ENCODE peak calls at places on chromosomes 5 and 9, in six cellular contexts. W is cardiac muscle cell, A is GM12865, O is coronary artery, D is thoracic aorta, Y is AG09309. Z is an unnamed sample.
A peak's percentile ranks its signal among the peaks of the same experiment; 100 is the strongest.

GRCh38 chr9:91534374-91534773 is 110.7 kb upstream of the NFIL3 start:
- DNase-seq in O (no peak), W (no peak), A (no peak), D (no peak), Y (no peak), Z (no peak)

GRCh38 chr9:3762076-3762475 is 236.3 kb upstream of the RFX3 start:
- DNase-seq in W (no peak), A (no peak), D (no peak), Y (no peak), O (no peak), Z (no peak)

GRCh38 chr9:92759990-92760893 is 4.4 kb downstream of the BICD2 start:
- DNase-seq in A (no peak), W (no peak), O (no peak), D (peak; percentile 33), Y (no peak), Z (no peak)

GRCh38 chr5:431001-431710 is 11.8 kb upstream of the EXOC3 start:
- DNase-seq in A (peak; percentile 75), Y (no peak), W (peak; percentile 52), D (no peak), O (peak; percentile 71), Z (no peak)

GRCh38 chr9:93598647-93599241 is 22.4 kb downstream of the PHF2 start:
- DNase-seq in O (peak; percentile 68), A (no peak), D (no peak), W (no peak), Y (no peak), Z (no peak)

GRCh38 chr9:134570726-134571325 is 70.8 kb upstream of the COL5A1 start:
- DNase-seq in Y (no peak), W (no peak), D (no peak), A (no peak), O (peak; percentile 56), Z (peak; percentile 58)

GRCh38 chr5:128844354-128844923 is 120.8 kb upstream of the SLC27A6 start:
- DNase-seq in D (no peak), W (peak; percentile 53), O (no peak), A (no peak), Y (no peak), Z (no peak)

GRCh38 chr5:40634593-40634992 is 45.1 kb upstream of the PTGER4 start:
- DNase-seq in A (no peak), O (no peak), W (no peak), D (no peak), Y (no peak), Z (no peak)

GRCh38 chr5:78518365-78519197 is 130.0 kb downstream of the LHFPL2 start:
- DNase-seq in O (peak; percentile 84), W (peak; percentile 78), Y (no peak), D (peak; percentile 69), A (no peak), Z (no peak)

GRCh38 chr5:97968346-97968745 is 785.3 kb upstream of the RIOK2 start:
- DNase-seq in Y (no peak), A (no peak), W (no peak), D (no peak), O (no peak), Z (no peak)

GRCh38 chr5:172213126-172213525 is 19.2 kb downstream of the EFCAB9 start:
- DNase-seq in D (no peak), Y (no peak), O (no peak), W (no peak), A (no peak), Z (no peak)

GRCh38 chr5:66164044-66164790 is 20.1 kb downstream of the SREK1 start:
- DNase-seq in W (peak; percentile 31), A (no peak), O (no peak), D (no peak), Y (peak; percentile 59), Z (no peak)

GRCh38 chr9:35271637-35272036 is 109.8 kb downstream of the UNC13B start:
- DNase-seq in D (no peak), Y (no peak), W (no peak), O (no peak), A (peak; percentile 31), Z (no peak)

GRCh38 chr5:120139039-120139438 is 325.1 kb upstream of the PRR16 start:
- DNase-seq in W (peak; percentile 98), O (no peak), A (no peak), Y (peak; percentile 93), D (no peak), Z (no peak)

GRCh38 chr9:26524225-26524624 is 368.4 kb downstream of the CAAP1 start:
- DNase-seq in W (no peak), O (no peak), D (peak; percentile 32), A (no peak), Y (no peak), Z (no peak)

GRCh38 chr9:127741831-127742434 is 6.8 kb upstream of the TOR2A start:
- DNase-seq in O (no peak), A (no peak), D (no peak), W (no peak), Y (no peak), Z (no peak)

GRCh38 chr9:136829981-136830885 is 12.0 kb upstream of the AJM1 start:
- DNase-seq in D (no peak), O (no peak), A (no peak), W (no peak), Y (no peak), Z (no peak)

GRCh38 chr5:131417240-131417869 is 153.5 kb downstream of the CDC42SE2 start:
- DNase-seq in A (peak; percentile 83), D (no peak), W (peak; percentile 85), Y (peak; percentile 40), O (no peak), Z (peak; percentile 78)

GRCh38 chr5:146539973-146540372 is 24.0 kb upstream of the GPR151 start:
- DNase-seq in Y (no peak), A (no peak), W (no peak), D (no peak), O (no peak), Z (no peak)

GRCh38 chr5:1564182-1564748 is 40.5 kb upstream of the LPCAT1 start:
- DNase-seq in Y (no peak), W (peak; percentile 56), A (no peak), D (no peak), O (no peak), Z (no peak)

GRCh38 chr5:139019880-139020279 is 144.7 kb upstream of the LRRTM2 start:
- DNase-seq in A (no peak), D (no peak), W (peak; percentile 95), Y (no peak), O (no peak), Z (no peak)

GRCh38 chr9:130715270-130716077 is 21.9 kb downstream of the EXOSC2 start:
- DNase-seq in W (no peak), Y (no peak), D (no peak), A (no peak), O (no peak), Z (no peak)

GRCh38 chr9:3868012-3868411 is 342.2 kb upstream of the RFX3 start:
- DNase-seq in A (peak; percentile 65), D (no peak), O (no peak), Y (no peak), W (no peak), Z (no peak)

GRCh38 chr9:69307446-69308216 is 17.4 kb upstream of the ENTREP1 start:
- DNase-seq in D (no peak), O (no peak), W (peak; percentile 76), A (no peak), Y (peak; percentile 14), Z (no peak)

DNA sequence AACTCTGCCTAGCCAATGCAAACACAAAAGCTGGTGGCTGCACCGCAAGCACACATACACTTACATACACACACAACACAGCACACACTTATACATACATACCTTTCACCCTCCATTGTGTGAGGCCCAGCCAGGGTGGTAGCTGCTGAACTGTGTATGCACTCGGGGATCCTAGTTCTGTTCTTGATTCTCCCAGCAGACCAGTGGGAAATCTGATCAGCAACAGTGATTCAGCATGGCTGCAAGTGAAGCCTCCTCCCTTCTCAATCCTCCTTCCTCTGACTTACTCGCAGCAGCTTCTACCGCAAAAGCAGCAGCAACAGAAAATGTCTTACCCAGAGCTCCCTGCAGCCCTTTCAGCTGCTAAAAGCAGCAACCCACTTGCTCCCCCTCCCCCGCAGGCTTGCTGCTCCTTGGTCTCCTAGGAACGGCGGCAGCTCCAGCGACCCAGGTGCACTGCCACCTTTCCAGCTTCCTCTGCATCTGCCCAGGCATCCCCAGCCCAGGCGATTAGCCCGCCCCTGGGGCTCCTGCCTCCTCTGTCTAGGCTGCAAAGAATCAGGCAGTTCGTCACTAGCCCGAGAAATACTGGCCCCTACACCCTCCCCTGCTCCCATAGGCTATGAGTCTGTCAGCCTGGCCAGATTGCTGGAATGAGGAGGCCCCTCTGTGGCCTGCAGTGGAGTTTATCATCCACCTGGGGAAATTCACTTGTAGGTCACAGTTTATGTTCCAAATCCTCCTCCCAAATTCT is at the start of gene KLHL3:
- DNase-seq in D (no peak), A (peak; percentile 45), O (peak; percentile 78), W (peak; percentile 70), Y (no peak), Z (peak; percentile 73)
- TF ChIP-seq CTCF in D (no peak), A (no peak), O (no peak), W (no peak), Y (no peak), Z (peak; percentile 46)

DNA sequence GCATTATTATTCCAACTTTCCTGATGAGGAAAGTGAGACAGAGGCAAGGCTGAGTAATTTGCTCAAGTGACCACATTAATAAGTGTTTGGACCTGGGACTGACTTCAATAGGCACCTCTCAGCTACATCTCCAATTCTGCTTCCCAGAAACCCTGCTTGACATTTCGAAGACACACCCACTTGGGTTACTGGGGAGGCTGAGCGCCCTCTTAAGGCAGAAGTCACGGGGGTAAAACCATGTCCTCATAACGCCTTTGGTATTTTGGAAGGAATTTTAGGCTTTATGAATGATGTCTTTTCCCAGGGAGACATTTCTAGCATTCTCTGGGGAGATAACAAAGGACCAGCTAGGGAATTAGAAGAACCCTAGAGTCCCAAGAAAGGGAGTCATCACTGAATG is 53.3 kb downstream of the TRPC7 start:
- DNase-seq in A (no peak), W (no peak), O (no peak), Y (no peak), D (no peak), Z (no peak)
- TF ChIP-seq CTCF in A (no peak), W (no peak), O (no peak), Y (no peak), D (no peak), Z (no peak)

GRCh38 chr9:114694719-114695269 is 12.8 kb upstream of the TEX48 start:
- DNase-seq in A (peak; percentile 91), D (no peak), Y (no peak), O (no peak), W (no peak), Z (no peak)
- TF ChIP-seq CTCF in A (no peak), D (no peak), Y (no peak), O (no peak), W (no peak), Z (no peak)

DNA sequence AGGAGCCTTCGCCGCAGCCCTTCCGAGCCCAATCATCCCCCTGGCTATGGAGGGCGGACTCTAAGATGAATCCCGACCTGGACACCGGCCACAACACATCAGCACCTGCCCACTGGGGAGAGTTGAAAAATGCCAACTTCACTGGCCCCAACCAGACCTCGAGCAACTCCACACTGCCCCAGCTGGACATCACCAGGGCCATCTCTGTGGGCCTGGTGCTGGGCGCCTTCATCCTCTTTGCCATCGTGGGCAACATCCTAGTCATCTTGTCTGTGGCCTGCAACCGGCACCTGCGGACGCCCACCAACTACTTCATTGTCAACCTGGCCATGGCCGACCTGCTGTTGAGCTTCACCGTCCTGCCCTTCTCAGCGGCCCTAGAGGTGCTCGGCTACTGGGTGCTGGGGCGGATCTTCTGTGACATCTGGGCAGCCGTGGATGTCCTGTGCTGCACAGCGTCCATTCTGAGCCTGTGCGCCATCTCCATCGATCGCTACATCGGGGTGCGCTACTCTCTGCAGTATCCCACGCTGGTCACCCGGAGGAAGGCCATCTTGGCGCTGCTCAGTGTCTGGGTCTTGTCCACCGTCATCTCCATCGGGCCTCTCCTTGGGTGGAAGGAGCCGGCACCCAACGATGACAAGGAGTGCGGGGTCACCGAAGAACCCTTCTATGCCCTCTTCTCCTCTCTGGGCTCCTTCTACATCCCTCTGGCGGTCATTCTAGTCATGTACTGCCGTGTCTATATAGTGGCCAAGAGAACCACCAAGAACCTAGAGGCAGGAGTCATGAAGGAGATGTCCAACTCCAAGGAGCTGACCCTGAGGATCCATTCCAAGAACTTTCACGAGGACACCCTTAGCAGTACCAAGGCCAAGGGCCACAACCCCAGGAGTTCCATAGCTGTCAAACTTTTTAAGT is 819 bp downstream of the ADRA1B start:
- DNase-seq in A (no peak), D (no peak), W (no peak), O (no peak), Y (no peak), Z (no peak)
- TF ChIP-seq CTCF in A (no peak), D (no peak), W (no peak), O (no peak), Y (peak; percentile 31), Z (no peak)